ENCODE peak calls at places on chromosomes 4 and X, in five cellular contexts. T, R, C, F and L are unnamed samples.

GRCh38 chr4:36152712-36153111 is 91.6 kb downstream of the ARAP2 start:
- DNase-seq in C (no peak), T (no peak), R (no peak), F (no peak), L (no peak)

GRCh38 chr4:184958127-184958806 is 60.0 kb upstream of the HELT start:
- DNase-seq in R (no peak), C (no peak), T (no peak), F (no peak), L (no peak)

GRCh38 chr4:79872738-79873137 is 200.3 kb downstream of the ANTXR2 start:
- DNase-seq in C (no peak), T (no peak), R (no peak), F (no peak), L (no peak)

GRCh38 chr4:138192113-138192512 is 50.0 kb downstream of the SLC7A11 start:
- DNase-seq in R (no peak), T (peak), F (peak), C (no peak), L (no peak)

GRCh38 chrX:65601126-65601525 is 66.3 kb upstream of the MSN start:
- DNase-seq in F (no peak), T (no peak), R (no peak), C (no peak), L (no peak)

GRCh38 chrX:38768079-38768478 is 33.2 kb upstream of the MID1IP1 start:
- DNase-seq in C (peak), T (no peak), F (no peak), R (no peak), L (no peak)

GRCh38 chrX:68203656-68204055 is 229.6 kb downstream of the OPHN1 start:
- DNase-seq in T (no peak), F (no peak), C (no peak), R (no peak), L (no peak)

GRCh38 chr4:7278071-7278765 is 85.9 kb downstream of the SORCS2 start:
- DNase-seq in R (no peak), F (no peak), T (no peak), C (no peak), L (no peak)

GRCh38 chr4:152032722-152033131 is 271.9 kb upstream of the GATB start:
- DNase-seq in C (no peak), F (no peak), R (no peak), T (no peak), L (no peak)

GRCh38 chrX:47501226-47502071 is 18.4 kb upstream of the ZNF41 start:
- DNase-seq in C (peak), R (no peak), F (no peak), T (no peak), L (no peak)

GRCh38 chrX:143683486-143683885 is 37.1 kb downstream of the SPANXN2 start:
- DNase-seq in F (no peak), C (no peak), T (no peak), R (no peak), L (no peak)

GRCh38 chr4:147828361-147828760 is 96.5 kb downstream of the ARHGAP10 start:
- DNase-seq in T (no peak), R (no peak), F (no peak), C (no peak), L (no peak)

GRCh38 chr4:89837385-89837995 is 529 bp upstream of the SNCA start:
- DNase-seq in C (no peak), R (no peak), F (peak), T (no peak), L (no peak)

GRCh38 chrX:41824551-41824950 is 98.8 kb downstream of the CASK start:
- DNase-seq in C (no peak), F (peak), R (no peak), T (no peak), L (no peak)

DNA sequence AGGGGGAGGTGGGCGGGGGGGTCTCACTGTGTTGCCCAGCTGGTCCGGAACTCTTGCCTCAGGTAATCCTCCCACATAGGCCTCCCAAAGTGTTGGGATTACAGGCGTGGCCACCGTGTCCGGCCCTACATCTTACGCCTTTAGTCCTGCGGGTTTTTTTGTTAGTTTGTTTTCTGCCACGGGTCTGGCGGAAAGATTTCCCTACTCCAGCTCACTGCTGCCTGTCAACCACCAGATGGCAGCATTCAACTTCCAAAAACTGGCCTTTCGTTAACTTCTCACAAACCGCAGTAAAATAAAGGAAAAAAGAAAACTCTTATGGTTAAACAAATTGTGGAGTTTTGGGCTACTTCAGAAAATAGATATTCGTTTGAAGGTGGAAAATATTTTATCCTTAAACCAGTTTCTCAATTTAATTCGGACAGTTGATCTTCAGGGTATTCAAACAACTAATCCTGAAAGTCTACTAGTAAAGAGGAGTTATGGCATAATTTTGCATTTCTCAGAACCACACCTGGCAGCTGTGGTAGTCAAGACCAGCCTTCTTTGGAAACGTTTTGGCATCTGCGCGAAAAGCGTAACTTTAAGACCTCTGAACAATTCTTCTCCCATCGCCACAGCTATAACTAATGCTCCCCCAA is 41.1 kb downstream of the LUZP4 start:
- DNase-seq in C (peak), F (peak), T (peak), R (no peak), L (no peak)
- H3K4me3 ChIP-seq in C (no peak), F (no peak), T (no peak), R (peak), L (no peak)

GRCh38 chrX:44343412-44343942 is at the start of gene EFHC2:
- DNase-seq in T (peak), C (no peak), R (no peak), F (peak), L (peak)

GRCh38 chrX:44342866-44343265 is 606 bp downstream of the EFHC2 start:
- DNase-seq in F (peak), R (no peak), C (no peak), T (no peak), L (no peak)

GRCh38 chrX:44338361-44338760 is 5.1 kb downstream of the EFHC2 start:
- DNase-seq in C (no peak), T (no peak), R (no peak), F (no peak), L (no peak)

GRCh38 chrX:44344687-44345086 is 1.2 kb upstream of the EFHC2 start:
- DNase-seq in T (no peak), R (no peak), F (no peak), C (no peak), L (no peak)

DNA sequence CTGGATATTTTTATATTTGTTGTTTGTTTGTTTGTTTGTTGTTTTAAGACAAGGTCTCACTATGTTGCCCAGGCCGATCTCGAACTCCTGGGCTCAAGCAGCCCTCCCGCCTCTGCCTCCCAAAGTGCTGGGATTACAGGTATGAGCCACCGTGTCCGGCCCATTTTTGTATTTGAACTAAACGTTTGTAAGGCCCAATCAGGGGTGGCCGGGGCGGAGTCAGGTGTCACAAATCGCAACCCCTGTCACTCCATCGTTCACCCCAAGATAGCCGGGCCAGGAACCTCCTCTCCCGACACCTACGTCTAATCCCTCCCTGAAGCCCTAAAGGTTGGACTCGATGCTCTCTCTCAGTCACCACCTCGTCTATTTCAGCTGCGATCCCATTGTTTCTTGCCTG is 722 bp upstream of the EFHC2 start:
- DNase-seq in F (peak), T (no peak), R (no peak), C (no peak), L (no peak)
- H3K4me3 ChIP-seq in F (no peak), T (no peak), R (peak), C (no peak), L (peak)

GRCh38 chr4:129328176-129328575 is 232.2 kb downstream of the C4orf33 start:
- DNase-seq in T (no peak), R (no peak), C (no peak), F (no peak), L (no peak)

GRCh38 chr4:129322947-129323346 is 227.0 kb downstream of the C4orf33 start:
- DNase-seq in R (no peak), C (no peak), F (peak), T (no peak), L (no peak)

GRCh38 chr4:129326810-129327209 is 230.9 kb downstream of the C4orf33 start:
- DNase-seq in C (no peak), T (no peak), F (no peak), R (no peak), L (no peak)

GRCh38 chr4:129323630-129324029 is 227.7 kb downstream of the C4orf33 start:
- DNase-seq in F (no peak), C (no peak), R (no peak), T (no peak), L (no peak)

DNA sequence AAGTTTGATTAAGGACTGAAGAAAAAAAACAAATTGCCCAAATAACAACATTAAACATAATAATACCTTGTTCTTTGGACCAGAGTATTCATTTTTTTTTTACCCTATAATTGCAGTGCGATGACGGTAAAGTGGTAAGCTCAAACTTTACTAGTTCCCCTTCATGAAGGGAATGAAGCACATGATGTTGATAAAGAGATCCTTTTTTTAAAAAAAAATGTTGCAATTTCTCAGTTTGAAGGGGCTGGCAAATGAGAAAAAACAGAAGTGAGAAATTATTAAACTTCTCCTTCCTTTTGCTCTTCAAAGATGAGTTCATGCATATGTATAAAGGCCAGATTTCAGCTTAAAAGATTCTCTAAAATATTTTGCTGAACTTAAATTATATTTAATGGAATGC is 231.7 kb downstream of the C4orf33 start:
- DNase-seq in T (no peak), C (no peak), R (no peak), F (no peak), L (no peak)
- H3K4me3 ChIP-seq in T (no peak), C (no peak), R (no peak), F (no peak), L (no peak)

GRCh38 chrX:1249101-1249887 is 19.3 kb upstream of the CSF2RA start:
- DNase-seq in C (peak), F (peak), R (peak), T (no peak), L (no peak)
- H3K4me3 ChIP-seq in C (peak), F (no peak), R (peak), T (no peak), L (peak)